ENCODE peak calls at places on chromosomes 7 and 10, in seven cellular contexts. U is HuH-7.5; B is RPMI8226; V is stimulated activated naive CD8-positive, alpha-beta T cell treated with anti-CD3 and anti-CD28 coated beads, Interleukin-15, Interleukin-2, amounts not matched to agents 100 U/mL and 50 U/mL, for 24 hours; M is dermis blood vessel endothelial cell; T is endothelial cell; O is fibroblast of the conjunctiva. S is an unnamed sample.
A peak's percentile ranks its signal among the peaks of the same experiment; 100 is the strongest.

GRCh38 chr10:125130886-125131285 is 29.5 kb downstream of the CTBP2 start:
- DNase-seq in U (no peak), B (no peak), M (no peak), O (no peak), V (no peak), T (no peak), S (no peak)

GRCh38 chr10:36634916-36635315 is 490.5 kb upstream of the ANKRD30A start:
- DNase-seq in U (no peak), T (no peak), O (no peak), B (no peak), V (no peak), M (peak; percentile 12), S (no peak)

GRCh38 chr7:129952164-129952652 is 552 bp downstream of the UBE2H start:
- DNase-seq in B (peak; percentile 77), V (peak; percentile 46), O (no peak), U (no peak), M (peak; percentile 53), T (peak; percentile 25), S (peak; percentile 42)

GRCh38 chr7:7641129-7641663 is 644 bp downstream of the UMAD1 start:
- DNase-seq in B (no peak), T (peak; percentile 18), O (no peak), M (no peak), V (no peak), U (no peak), S (no peak)

GRCh38 chr7:37212526-37212925 is 236.1 kb downstream of the ELMO1 start:
- DNase-seq in M (peak; percentile 74), V (no peak), O (peak; percentile 33), U (no peak), B (no peak), T (no peak), S (no peak)

GRCh38 chr7:107201795-107202450 is 33.1 kb downstream of the HBP1 start:
- DNase-seq in O (no peak), T (peak; percentile 49), M (peak; percentile 67), B (peak; percentile 51), U (peak; percentile 64), V (peak; percentile 24), S (peak; percentile 29)

GRCh38 chr7:114422478-114423217 is 8.0 kb downstream of the FOXP2 start:
- DNase-seq in O (no peak), U (no peak), T (no peak), V (no peak), B (peak; percentile 10), M (peak; percentile 6), S (no peak)

GRCh38 chr7:25359471-25360059 is 131.3 kb upstream of the NPVF start:
- DNase-seq in M (no peak), B (no peak), V (no peak), T (no peak), O (no peak), U (no peak), S (no peak)

GRCh38 chr7:26388256-26388655 is 96.6 kb downstream of the SNX10 start:
- DNase-seq in M (no peak), V (no peak), U (no peak), B (peak; percentile 31), T (no peak), O (no peak), S (no peak)

GRCh38 chr7:7443951-7444350 is 91.7 kb downstream of the COL28A1 start:
- DNase-seq in B (no peak), O (no peak), T (no peak), V (no peak), M (peak; percentile 66), U (no peak), S (no peak)

GRCh38 chr7:50769160-50769484 is 13.6 kb downstream of the GRB10 start:
- DNase-seq in M (no peak), V (no peak), B (no peak), O (no peak), U (no peak), T (no peak), S (no peak)

GRCh38 chr10:30873408-30873807 is 158.3 kb downstream of the ZNF438 start:
- DNase-seq in T (no peak), U (no peak), M (no peak), B (no peak), V (no peak), O (no peak), S (no peak)

GRCh38 chr10:17100586-17100985 is 29.0 kb downstream of the CUBN start:
- DNase-seq in M (peak; percentile 83), U (no peak), O (no peak), B (no peak), V (no peak), T (no peak), S (no peak)

GRCh38 chr10:48940372-48940771 is 732 bp upstream of the LRRC18 start:
- DNase-seq in B (no peak), U (no peak), V (no peak), O (no peak), T (no peak), M (no peak), S (no peak)

GRCh38 chr10:31760674-31761081 is 168.0 kb downstream of the ARHGAP12 start:
- DNase-seq in O (no peak), V (no peak), B (no peak), T (no peak), U (no peak), M (no peak), S (no peak)